ENCODE peak calls at places on chromosome 9, in eight cellular contexts. One of them, this sample, is unnamed.

GRCh38 chr9:91033802-91034201 is 232.2 kb downstream of the SYK start:
- DNase-seq in OCI-LY7: peak
- DNase-seq in HCEC 1CT: no peak
- DNase-seq in PC-9: no peak
- DNase-seq in mesendoderm: peak
- DNase-seq in AG04450: no peak
- DNase-seq in OCI-M1: peak
- DNase-seq in neural progenitor cell: peak
- DNase-seq in this sample: no peak

GRCh38 chr9:20740929-20741582 is 57.0 kb downstream of the FOCAD start:
- DNase-seq in OCI-LY7: no peak
- DNase-seq in HCEC 1CT: no peak
- DNase-seq in PC-9: no peak
- DNase-seq in mesendoderm: no peak
- DNase-seq in AG04450: no peak
- DNase-seq in OCI-M1: no peak
- DNase-seq in neural progenitor cell: no peak
- DNase-seq in this sample: no peak

GRCh38 chr9:107881625-107882300 is 392.2 kb upstream of the KLF4 start:
- DNase-seq in OCI-LY7: no peak
- DNase-seq in HCEC 1CT: no peak
- DNase-seq in PC-9: no peak
- DNase-seq in mesendoderm: no peak
- DNase-seq in AG04450: no peak
- DNase-seq in OCI-M1: no peak
- DNase-seq in neural progenitor cell: no peak
- DNase-seq in this sample: no peak

GRCh38 chr9:114671605-114672004 is 10.4 kb downstream of the TEX48 start:
- DNase-seq in OCI-LY7: no peak
- DNase-seq in HCEC 1CT: no peak
- DNase-seq in PC-9: no peak
- DNase-seq in mesendoderm: no peak
- DNase-seq in AG04450: no peak
- DNase-seq in OCI-M1: no peak
- DNase-seq in neural progenitor cell: no peak
- DNase-seq in this sample: peak

GRCh38 chr9:70504814-70505213 is 90.4 kb upstream of the KLF9 start:
- DNase-seq in OCI-LY7: no peak
- DNase-seq in HCEC 1CT: no peak
- DNase-seq in PC-9: no peak
- DNase-seq in mesendoderm: no peak
- DNase-seq in AG04450: no peak
- DNase-seq in OCI-M1: peak
- DNase-seq in neural progenitor cell: no peak
- DNase-seq in this sample: no peak

GRCh38 chr9:84121991-84122523 is 141.5 kb downstream of the RMI1 start:
- DNase-seq in OCI-LY7: no peak
- DNase-seq in HCEC 1CT: peak
- DNase-seq in PC-9: no peak
- DNase-seq in mesendoderm: no peak
- DNase-seq in AG04450: peak
- DNase-seq in OCI-M1: no peak
- DNase-seq in neural progenitor cell: no peak
- DNase-seq in this sample: no peak

GRCh38 chr9:128323192-128323730 is 622 bp downstream of the COQ4 start:
- DNase-seq in OCI-LY7: no peak
- DNase-seq in HCEC 1CT: peak
- DNase-seq in PC-9: no peak
- DNase-seq in mesendoderm: no peak
- DNase-seq in AG04450: no peak
- DNase-seq in OCI-M1: peak
- DNase-seq in neural progenitor cell: no peak
- DNase-seq in this sample: no peak

GRCh38 chr9:99433555-99433954 is 211.5 kb downstream of the SEC61B start:
- DNase-seq in OCI-LY7: peak
- DNase-seq in HCEC 1CT: peak
- DNase-seq in PC-9: peak
- DNase-seq in mesendoderm: peak
- DNase-seq in AG04450: no peak
- DNase-seq in OCI-M1: peak
- DNase-seq in neural progenitor cell: no peak
- DNase-seq in this sample: peak

GRCh38 chr9:28287413-28287812 is 714.1 kb upstream of the C9orf72 start:
- DNase-seq in OCI-LY7: no peak
- DNase-seq in HCEC 1CT: no peak
- DNase-seq in PC-9: no peak
- DNase-seq in mesendoderm: no peak
- DNase-seq in AG04450: no peak
- DNase-seq in OCI-M1: no peak
- DNase-seq in neural progenitor cell: no peak
- DNase-seq in this sample: no peak

GRCh38 chr9:127980056-127980705 is 608 bp downstream of the EEIG1 start:
- DNase-seq in OCI-LY7: peak
- DNase-seq in HCEC 1CT: peak
- DNase-seq in PC-9: peak
- DNase-seq in mesendoderm: peak
- DNase-seq in AG04450: no peak
- DNase-seq in OCI-M1: peak
- DNase-seq in neural progenitor cell: peak
- DNase-seq in this sample: peak

GRCh38 chr9:29176786-29177185 is 1603.5 kb upstream of the C9orf72 start:
- DNase-seq in OCI-LY7: no peak
- DNase-seq in HCEC 1CT: no peak
- DNase-seq in PC-9: no peak
- DNase-seq in mesendoderm: no peak
- DNase-seq in AG04450: no peak
- DNase-seq in OCI-M1: no peak
- DNase-seq in neural progenitor cell: no peak
- DNase-seq in this sample: no peak

GRCh38 chr9:3980212-3980611 is 319.7 kb downstream of the GLIS3 start:
- DNase-seq in OCI-LY7: no peak
- DNase-seq in HCEC 1CT: no peak
- DNase-seq in PC-9: no peak
- DNase-seq in mesendoderm: no peak
- DNase-seq in AG04450: no peak
- DNase-seq in OCI-M1: no peak
- DNase-seq in neural progenitor cell: no peak
- DNase-seq in this sample: no peak

GRCh38 chr9:123028136-123028535 is 5.3 kb upstream of the GPR21 start:
- DNase-seq in OCI-LY7: no peak
- DNase-seq in HCEC 1CT: no peak
- DNase-seq in PC-9: no peak
- DNase-seq in mesendoderm: no peak
- DNase-seq in AG04450: no peak
- DNase-seq in OCI-M1: no peak
- DNase-seq in neural progenitor cell: no peak
- DNase-seq in this sample: no peak

GRCh38 chr9:101995231-101995630 is 256.8 kb upstream of the GRIN3A start:
- DNase-seq in OCI-LY7: no peak
- DNase-seq in HCEC 1CT: no peak
- DNase-seq in PC-9: no peak
- DNase-seq in mesendoderm: no peak
- DNase-seq in AG04450: no peak
- DNase-seq in OCI-M1: no peak
- DNase-seq in neural progenitor cell: no peak
- DNase-seq in this sample: no peak

GRCh38 chr9:130120207-130120587 is 52.0 kb upstream of the NCS1 start:
- DNase-seq in OCI-LY7: no peak
- DNase-seq in HCEC 1CT: no peak
- DNase-seq in PC-9: no peak
- DNase-seq in mesendoderm: no peak
- DNase-seq in AG04450: no peak
- DNase-seq in OCI-M1: no peak
- DNase-seq in neural progenitor cell: no peak
- DNase-seq in this sample: no peak

GRCh38 chr9:126401581-126401980 is 75.0 kb downstream of the MVB12B start:
- DNase-seq in OCI-LY7: no peak
- DNase-seq in HCEC 1CT: no peak
- DNase-seq in PC-9: no peak
- DNase-seq in mesendoderm: no peak
- DNase-seq in AG04450: no peak
- DNase-seq in OCI-M1: no peak
- DNase-seq in neural progenitor cell: no peak
- DNase-seq in this sample: no peak

GRCh38 chr9:133162802-133163558 is 734 bp downstream of the GBGT1 start:
- DNase-seq in OCI-LY7: no peak
- DNase-seq in HCEC 1CT: no peak
- DNase-seq in PC-9: no peak
- DNase-seq in mesendoderm: no peak
- DNase-seq in AG04450: no peak
- DNase-seq in OCI-M1: no peak
- DNase-seq in neural progenitor cell: peak
- DNase-seq in this sample: peak

GRCh38 chr9:131304676-131305366 is 15.3 kb downstream of the PLPP7 start:
- DNase-seq in OCI-LY7: no peak
- DNase-seq in HCEC 1CT: no peak
- DNase-seq in PC-9: peak
- DNase-seq in mesendoderm: no peak
- DNase-seq in AG04450: no peak
- DNase-seq in OCI-M1: peak
- DNase-seq in neural progenitor cell: no peak
- DNase-seq in this sample: no peak

GRCh38 chr9:9142001-9142400 is 1342.4 kb upstream of the DMAC1 start:
- DNase-seq in OCI-LY7: no peak
- DNase-seq in HCEC 1CT: no peak
- DNase-seq in PC-9: no peak
- DNase-seq in mesendoderm: peak
- DNase-seq in AG04450: no peak
- DNase-seq in OCI-M1: no peak
- DNase-seq in neural progenitor cell: peak
- DNase-seq in this sample: no peak

GRCh38 chr9:82354260-82354659 is 365.7 kb downstream of the SPATA31D1 start:
- DNase-seq in OCI-LY7: no peak
- DNase-seq in HCEC 1CT: no peak
- DNase-seq in PC-9: no peak
- DNase-seq in mesendoderm: no peak
- DNase-seq in AG04450: no peak
- DNase-seq in OCI-M1: no peak
- DNase-seq in neural progenitor cell: no peak
- DNase-seq in this sample: no peak

GRCh38 chr9:34392511-34392910 is 15.8 kb upstream of the MYORG start:
- DNase-seq in OCI-LY7: no peak
- DNase-seq in HCEC 1CT: no peak
- DNase-seq in PC-9: no peak
- DNase-seq in mesendoderm: no peak
- DNase-seq in AG04450: no peak
- DNase-seq in OCI-M1: no peak
- DNase-seq in neural progenitor cell: no peak
- DNase-seq in this sample: no peak

GRCh38 chr9:121217609-121218292 is 16.1 kb upstream of the RAB14 start:
- DNase-seq in OCI-LY7: no peak
- DNase-seq in HCEC 1CT: peak
- DNase-seq in PC-9: no peak
- DNase-seq in mesendoderm: no peak
- DNase-seq in AG04450: no peak
- DNase-seq in OCI-M1: no peak
- DNase-seq in neural progenitor cell: no peak
- DNase-seq in this sample: no peak

GRCh38 chr9:94167055-94167346 is 82.7 kb downstream of the PTPDC1 start:
- DNase-seq in OCI-LY7: no peak
- DNase-seq in HCEC 1CT: no peak
- DNase-seq in PC-9: no peak
- DNase-seq in mesendoderm: peak
- DNase-seq in AG04450: no peak
- DNase-seq in OCI-M1: no peak
- DNase-seq in neural progenitor cell: peak
- DNase-seq in this sample: peak

GRCh38 chr9:113875917-113876805 is at the start of gene ZNF618:
- DNase-seq in OCI-LY7: peak
- DNase-seq in HCEC 1CT: peak
- DNase-seq in PC-9: peak
- DNase-seq in mesendoderm: peak
- DNase-seq in AG04450: no peak
- DNase-seq in OCI-M1: peak
- DNase-seq in neural progenitor cell: peak
- DNase-seq in this sample: peak

GRCh38 chr9:125241863-125242739 is 958 bp upstream of the HSPA5 start:
- DNase-seq in OCI-LY7: no peak
- DNase-seq in HCEC 1CT: no peak
- DNase-seq in PC-9: no peak
- DNase-seq in mesendoderm: no peak
- DNase-seq in AG04450: no peak
- DNase-seq in OCI-M1: peak
- DNase-seq in neural progenitor cell: no peak
- DNase-seq in this sample: peak

GRCh38 chr9:137786511-137786920 is 91.1 kb upstream of the CACNA1B start:
- DNase-seq in OCI-LY7: no peak
- DNase-seq in HCEC 1CT: no peak
- DNase-seq in PC-9: no peak
- DNase-seq in mesendoderm: no peak
- DNase-seq in AG04450: no peak
- DNase-seq in OCI-M1: no peak
- DNase-seq in neural progenitor cell: no peak
- DNase-seq in this sample: peak

GRCh38 chr9:89655047-89655989 is 50.5 kb downstream of the GADD45G start:
- DNase-seq in OCI-LY7: no peak
- DNase-seq in HCEC 1CT: no peak
- DNase-seq in PC-9: no peak
- DNase-seq in mesendoderm: no peak
- DNase-seq in AG04450: no peak
- DNase-seq in OCI-M1: peak
- DNase-seq in neural progenitor cell: no peak
- DNase-seq in this sample: no peak

GRCh38 chr9:131307974-131308373 is 18.5 kb downstream of the PLPP7 start:
- DNase-seq in OCI-LY7: no peak
- DNase-seq in HCEC 1CT: no peak
- DNase-seq in PC-9: no peak
- DNase-seq in mesendoderm: no peak
- DNase-seq in AG04450: no peak
- DNase-seq in OCI-M1: no peak
- DNase-seq in neural progenitor cell: no peak
- DNase-seq in this sample: no peak

GRCh38 chr9:91890662-91891061 is 59.4 kb downstream of the ROR2 start:
- DNase-seq in OCI-LY7: no peak
- DNase-seq in HCEC 1CT: no peak
- DNase-seq in PC-9: no peak
- DNase-seq in mesendoderm: no peak
- DNase-seq in AG04450: no peak
- DNase-seq in OCI-M1: no peak
- DNase-seq in neural progenitor cell: no peak
- DNase-seq in this sample: no peak

GRCh38 chr9:133238851-133239532 is 29.9 kb upstream of the OBP2B start:
- DNase-seq in OCI-LY7: peak
- DNase-seq in HCEC 1CT: peak
- DNase-seq in PC-9: peak
- DNase-seq in mesendoderm: peak
- DNase-seq in AG04450: no peak
- DNase-seq in OCI-M1: peak
- DNase-seq in neural progenitor cell: peak
- DNase-seq in this sample: peak

GRCh38 chr9:35522189-35522588 is 32.3 kb downstream of the RUSC2 start:
- DNase-seq in OCI-LY7: no peak
- DNase-seq in HCEC 1CT: no peak
- DNase-seq in PC-9: no peak
- DNase-seq in mesendoderm: peak
- DNase-seq in AG04450: no peak
- DNase-seq in OCI-M1: peak
- DNase-seq in neural progenitor cell: no peak
- DNase-seq in this sample: no peak

GRCh38 chr9:107953556-107954158 is 464.1 kb upstream of the KLF4 start:
- DNase-seq in OCI-LY7: no peak
- DNase-seq in HCEC 1CT: no peak
- DNase-seq in PC-9: no peak
- DNase-seq in mesendoderm: no peak
- DNase-seq in AG04450: no peak
- DNase-seq in OCI-M1: no peak
- DNase-seq in neural progenitor cell: no peak
- DNase-seq in this sample: no peak

GRCh38 chr9:112640311-112640710 is 77.6 kb downstream of the INIP start:
- DNase-seq in OCI-LY7: no peak
- DNase-seq in HCEC 1CT: no peak
- DNase-seq in PC-9: no peak
- DNase-seq in mesendoderm: no peak
- DNase-seq in AG04450: no peak
- DNase-seq in OCI-M1: no peak
- DNase-seq in neural progenitor cell: no peak
- DNase-seq in this sample: no peak

GRCh38 chr9:3880851-3881250 is 355.1 kb upstream of the RFX3 start:
- DNase-seq in OCI-LY7: no peak
- DNase-seq in HCEC 1CT: peak
- DNase-seq in PC-9: no peak
- DNase-seq in mesendoderm: no peak
- DNase-seq in AG04450: peak
- DNase-seq in OCI-M1: no peak
- DNase-seq in neural progenitor cell: no peak
- DNase-seq in this sample: no peak

This sample was measured in upper lobe of left lung.